ENCODE peak calls at places on chromosome 6, in nine cellular contexts. U is fibroblast of mammary gland, J is AG04450, W is AG10803, G is A549, V is Caco-2, L is spleen, P is SJSA1, H is right atrium auricular region. T is an unnamed sample.

GRCh38 chr6:45709834-45710233 is 305.8 kb downstream of the CLIC5 start:
- DNase-seq in U (no peak), J (no peak), W (no peak), G (no peak), V (no peak), L (no peak), P (no peak), H (no peak), T (no peak)

GRCh38 chr6:110255356-110255755 is 75.1 kb downstream of the CDC40 start:
- DNase-seq in U (peak), J (no peak), W (peak), G (peak), V (peak), L (no peak), P (peak), H (no peak), T (peak)

GRCh38 chr6:12483712-12484111 is 193.6 kb downstream of the EDN1 start:
- DNase-seq in U (peak), J (peak), W (peak), G (peak), V (no peak), L (no peak), P (peak), H (no peak), T (no peak)

GRCh38 chr6:16654703-16655102 is 106.6 kb downstream of the ATXN1 start:
- DNase-seq in U (no peak), J (no peak), W (no peak), G (no peak), V (no peak), L (no peak), P (no peak), H (no peak), T (no peak)

GRCh38 chr6:62904687-62905086 is 306.6 kb upstream of the FKBP1C start:
- DNase-seq in U (no peak), J (no peak), W (no peak), G (no peak), V (no peak), L (no peak), P (no peak), H (no peak), T (no peak)

GRCh38 chr6:24140572-24140971 is 14.6 kb downstream of the NRSN1 start:
- DNase-seq in U (no peak), J (no peak), W (no peak), G (no peak), V (no peak), L (no peak), P (no peak), H (no peak), T (no peak)

GRCh38 chr6:14092861-14093789 is 24.4 kb upstream of the CD83 start:
- DNase-seq in U (peak), J (no peak), W (no peak), G (no peak), V (no peak), L (no peak), P (no peak), H (no peak), T (no peak)

GRCh38 chr6:95768539-95768938 is 191.2 kb downstream of the MANEA start:
- DNase-seq in U (no peak), J (no peak), W (no peak), G (no peak), V (peak), L (no peak), P (no peak), H (no peak), T (peak)

GRCh38 chr6:96816182-96816888 is 20.9 kb downstream of the GPR63 start:
- DNase-seq in U (no peak), J (no peak), W (no peak), G (no peak), V (no peak), L (no peak), P (peak), H (no peak), T (peak)

GRCh38 chr6:113489946-113490345 is 367.2 kb upstream of the MARCKS start:
- DNase-seq in U (no peak), J (no peak), W (peak), G (no peak), V (no peak), L (no peak), P (no peak), H (no peak), T (no peak)

GRCh38 chr6:6661684-6662083 is 73.2 kb downstream of the LY86 start:
- DNase-seq in U (peak), J (no peak), W (peak), G (no peak), V (no peak), L (no peak), P (no peak), H (peak), T (no peak)

GRCh38 chr6:33313709-33314514 is at the start of gene TAPBP:
- DNase-seq in U (peak), J (no peak), W (peak), G (peak), V (peak), L (peak), P (peak), H (no peak), T (peak)

GRCh38 chr6:136658711-136659110 is 108.5 kb upstream of the MAP7 start:
- DNase-seq in U (no peak), J (no peak), W (no peak), G (no peak), V (no peak), L (no peak), P (no peak), H (no peak), T (no peak)

GRCh38 chr6:24933868-24934401 is 1.8 kb downstream of the RIPOR2 start:
- DNase-seq in U (peak), J (no peak), W (no peak), G (peak), V (peak), L (peak), P (no peak), H (no peak), T (peak)

GRCh38 chr6:30782425-30783014 is 38.2 kb upstream of the IER3 start:
- DNase-seq in U (peak), J (no peak), W (peak), G (peak), V (no peak), L (no peak), P (peak), H (no peak), T (no peak)

GRCh38 chr6:87656857-87657256 is 45.2 kb downstream of the AKIRIN2 start:
- DNase-seq in U (no peak), J (no peak), W (no peak), G (no peak), V (no peak), L (no peak), P (no peak), H (no peak), T (no peak)

GRCh38 chr6:45423111-45423900 is 45.6 kb upstream of the SUPT3H start:
- DNase-seq in U (peak), J (no peak), W (peak), G (no peak), V (no peak), L (peak), P (peak), H (no peak), T (peak)

GRCh38 chr6:3001773-3002293 is 2.1 kb downstream of the NQO2 start:
- DNase-seq in U (peak), J (no peak), W (peak), G (peak), V (no peak), L (no peak), P (peak), H (no peak), T (peak)

GRCh38 chr6:166499350-166500163 is 86.9 kb downstream of the RAMACL start:
- DNase-seq in U (no peak), J (no peak), W (no peak), G (no peak), V (no peak), L (no peak), P (no peak), H (no peak), T (no peak)

GRCh38 chr6:137731960-137732616 is 135.0 kb upstream of the TNFAIP3 start:
- DNase-seq in U (peak), J (no peak), W (peak), G (peak), V (no peak), L (no peak), P (no peak), H (no peak), T (no peak)

GRCh38 chr6:134049176-134049575 is 3.2 kb downstream of the SLC2A12 start:
- DNase-seq in U (no peak), J (no peak), W (no peak), G (no peak), V (no peak), L (no peak), P (no peak), H (no peak), T (no peak)

GRCh38 chr6:134057478-134057877 is 5.1 kb upstream of the SLC2A12 start:
- DNase-seq in U (no peak), J (no peak), W (no peak), G (no peak), V (no peak), L (no peak), P (no peak), H (no peak), T (no peak)

GRCh38 chr6:134056046-134056445 is 3.6 kb upstream of the SLC2A12 start:
- DNase-seq in U (no peak), J (no peak), W (no peak), G (no peak), V (no peak), L (no peak), P (no peak), H (no peak), T (no peak)

GRCh38 chr6:134049586-134049985 is 2.8 kb downstream of the SLC2A12 start:
- DNase-seq in U (no peak), J (no peak), W (no peak), G (no peak), V (no peak), L (no peak), P (no peak), H (no peak), T (no peak)

DNA sequence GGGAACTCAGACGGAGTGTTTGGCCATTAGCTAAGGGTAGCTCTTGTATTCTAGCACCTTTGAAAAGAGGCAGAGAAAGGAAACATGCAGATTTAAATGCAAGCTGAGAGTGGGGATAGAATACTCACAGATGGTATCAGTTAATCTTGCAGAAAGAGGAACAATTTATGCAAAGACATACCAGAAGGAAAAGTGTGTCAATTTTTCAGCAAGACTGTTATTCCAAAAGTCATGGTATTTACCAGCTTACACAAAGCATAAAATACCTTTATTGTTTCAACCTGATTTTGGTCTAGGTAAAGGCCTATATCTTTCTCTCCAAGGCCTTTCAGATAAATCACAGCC is 324 bp upstream of the SLC2A12 start:
- DNase-seq in U (no peak), J (no peak), W (no peak), G (no peak), V (no peak), L (no peak), P (no peak), H (no peak), T (no peak)
- H3K4me3 ChIP-seq in U (peak), J (no peak), W (peak), G (peak), V (peak), L (peak), P (peak), H (peak), T (no peak)

DNA sequence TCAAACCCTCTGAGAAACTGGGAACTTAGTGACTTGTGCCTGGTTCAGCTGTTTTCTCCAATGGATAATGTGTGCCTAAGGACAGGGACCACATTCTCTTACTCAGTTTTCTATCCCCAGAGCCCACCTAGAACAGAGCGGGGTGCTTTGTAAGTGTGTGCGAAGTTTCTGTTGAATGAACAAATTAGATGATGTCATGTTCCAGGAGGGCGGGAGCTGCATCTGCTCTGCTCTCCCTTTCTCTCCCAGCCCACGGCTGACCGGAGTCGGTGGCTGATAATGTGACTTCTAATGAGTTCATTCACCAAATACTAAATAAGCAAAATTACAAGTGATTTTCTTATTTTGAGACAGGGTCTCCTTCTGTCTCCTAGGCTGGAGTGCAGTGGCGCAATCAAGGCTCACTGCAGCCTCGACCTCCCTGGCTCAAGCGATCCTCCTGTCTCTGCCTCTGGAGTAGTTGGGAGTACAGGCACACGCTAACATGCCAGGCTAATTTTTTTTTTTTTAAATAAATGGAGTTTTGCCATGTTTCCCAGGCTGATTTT is 60.7 kb upstream of the FNDC1 start:
- DNase-seq in U (no peak), J (no peak), W (no peak), G (no peak), V (no peak), L (no peak), P (no peak), H (no peak), T (no peak)
- H3K4me3 ChIP-seq in U (no peak), J (no peak), W (no peak), G (no peak), V (no peak), L (no peak), P (no peak), H (no peak), T (no peak)

GRCh38 chr6:131143319-131143718 is 8.1 kb downstream of the AKAP7 start:
- DNase-seq in U (no peak), J (no peak), W (no peak), G (no peak), V (no peak), L (no peak), P (no peak), H (no peak), T (no peak)

GRCh38 chr6:131135244-131136020 is at the start of gene AKAP7:
- DNase-seq in U (peak), J (no peak), W (peak), G (peak), V (peak), L (peak), P (peak), H (peak), T (peak)

GRCh38 chr6:131134950-131135243 is 370 bp upstream of the AKAP7 start:
- DNase-seq in U (no peak), J (no peak), W (no peak), G (no peak), V (no peak), L (no peak), P (no peak), H (no peak), T (no peak)

GRCh38 chr6:131136021-131136847 is 967 bp downstream of the AKAP7 start:
- DNase-seq in U (peak), J (no peak), W (peak), G (peak), V (no peak), L (no peak), P (no peak), H (no peak), T (no peak)

DNA sequence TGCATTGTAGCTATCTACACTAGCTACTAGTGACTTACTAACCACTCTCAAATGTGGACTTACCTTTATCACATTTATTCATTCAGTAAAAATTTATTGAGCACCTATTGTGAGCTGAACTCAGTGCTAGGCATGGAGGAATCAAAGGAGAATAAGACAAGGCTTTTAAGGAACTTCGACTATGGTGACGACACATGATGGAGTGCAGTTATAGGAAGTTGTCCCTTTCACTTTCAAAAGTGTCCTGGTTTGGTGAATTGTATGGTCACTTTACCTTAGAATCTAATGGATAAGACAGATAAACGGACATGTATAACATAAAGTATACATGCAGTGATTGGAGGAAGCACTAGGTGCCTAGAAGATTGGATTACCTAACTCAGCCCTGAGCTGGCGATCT is 4.3 kb downstream of the AKAP7 start:
- DNase-seq in U (no peak), J (no peak), W (no peak), G (no peak), V (no peak), L (no peak), P (no peak), H (no peak), T (no peak)
- H3K4me3 ChIP-seq in U (no peak), J (no peak), W (no peak), G (no peak), V (no peak), L (no peak), P (no peak), H (no peak), T (no peak)

DNA sequence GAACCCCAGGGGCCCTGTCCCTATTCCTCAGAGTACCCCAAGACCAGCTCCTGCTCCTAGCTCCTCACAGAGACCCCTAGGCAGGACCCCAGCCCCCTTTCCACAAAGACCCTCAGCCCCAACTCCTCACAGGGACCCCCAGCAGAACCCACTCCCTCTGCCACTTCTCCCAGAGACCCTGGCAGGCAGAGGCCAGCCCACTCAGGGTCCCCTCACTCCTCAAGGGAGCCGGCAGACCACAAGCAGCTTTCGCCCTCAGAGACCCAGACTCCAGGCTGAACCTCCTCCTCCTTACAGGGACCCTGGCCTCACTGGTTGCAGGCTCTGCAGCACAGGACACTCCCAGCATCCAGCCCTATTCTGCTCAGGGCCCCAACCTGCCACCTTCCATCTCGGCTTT is 575 bp downstream of the SLC44A4 start:
- DNase-seq in U (no peak), J (no peak), W (no peak), G (no peak), V (no peak), L (no peak), P (no peak), H (no peak), T (no peak)
- H3K4me3 ChIP-seq in U (no peak), J (no peak), W (no peak), G (no peak), V (no peak), L (no peak), P (no peak), H (no peak), T (no peak)

DNA sequence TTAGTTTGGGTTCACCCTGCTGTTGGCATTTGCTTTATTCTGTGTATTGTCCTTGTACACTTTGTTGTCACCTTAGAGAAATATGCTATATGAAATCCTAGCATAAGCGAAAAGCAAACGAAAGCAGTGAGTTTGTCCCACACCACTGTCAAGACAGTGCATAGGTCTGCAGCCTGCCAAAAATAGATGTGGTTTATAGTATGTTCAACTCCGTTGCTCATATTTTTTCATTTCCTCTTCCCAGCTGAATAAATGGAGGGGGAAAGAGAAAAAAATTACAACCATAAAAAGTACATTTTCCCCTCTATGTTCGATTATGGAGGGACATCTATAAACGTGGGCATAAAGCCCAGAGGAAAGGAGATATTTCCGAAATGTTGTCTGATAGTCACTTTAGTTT is 25.8 kb downstream of the PRL start:
- DNase-seq in U (no peak), J (no peak), W (no peak), G (no peak), V (no peak), L (no peak), P (no peak), H (no peak), T (no peak)
- H3K4me3 ChIP-seq in U (no peak), J (no peak), W (no peak), G (no peak), V (no peak), L (no peak), P (no peak), H (no peak), T (no peak)

DNA sequence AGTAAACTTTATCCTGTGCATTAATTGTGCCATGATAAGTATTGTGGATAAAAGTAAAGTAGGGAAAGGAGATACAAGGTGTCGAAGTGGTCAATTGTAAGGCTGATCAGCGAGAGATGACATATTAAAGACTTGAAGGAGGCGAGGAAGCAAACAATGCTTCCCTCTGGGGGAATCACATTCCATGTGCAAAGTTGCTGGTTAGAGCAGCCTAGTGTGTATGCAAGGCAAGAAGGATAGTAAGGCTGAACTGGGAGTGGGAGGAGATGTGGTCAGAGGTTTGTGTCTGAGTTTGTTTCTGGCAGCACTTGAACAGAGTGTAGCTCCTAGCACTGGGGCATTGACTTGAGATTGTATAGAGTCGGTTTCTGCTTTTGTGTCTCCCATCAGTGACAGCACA is 122.9 kb downstream of the SLC35F1 start:
- DNase-seq in U (no peak), J (no peak), W (no peak), G (no peak), V (no peak), L (no peak), P (no peak), H (no peak), T (peak)
- H3K4me3 ChIP-seq in U (no peak), J (no peak), W (no peak), G (no peak), V (no peak), L (no peak), P (no peak), H (no peak), T (no peak)

DNA sequence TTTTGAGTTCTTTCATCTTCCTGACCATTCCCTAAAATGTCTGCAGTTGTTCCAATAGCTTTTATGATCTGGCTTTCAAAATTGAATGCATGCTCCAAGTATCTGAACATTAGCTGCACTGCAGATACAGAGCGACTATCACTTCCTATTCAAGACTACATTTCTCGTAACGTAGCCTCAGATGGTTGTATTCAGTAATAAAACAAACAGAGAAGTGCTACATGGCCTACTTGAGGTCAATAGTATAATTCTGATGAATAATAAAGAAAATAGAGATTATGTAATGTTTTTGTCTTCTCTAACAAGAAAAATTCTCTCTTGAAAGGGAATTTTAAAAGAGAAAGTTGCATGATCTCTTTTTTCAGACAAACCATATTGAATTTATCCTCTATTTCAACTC is 333.9 kb upstream of the IRAK1BP1 start:
- DNase-seq in U (no peak), J (no peak), W (no peak), G (no peak), V (no peak), L (no peak), P (no peak), H (no peak), T (no peak)
- H3K4me3 ChIP-seq in U (no peak), J (no peak), W (no peak), G (no peak), V (no peak), L (no peak), P (no peak), H (no peak), T (no peak)